ENCODE peak calls at places on chromosomes 12 and 14, in nine cellular contexts. U is PC-3; F is iPS DF 6.9; V is CD8-positive, alpha-beta T cell; N is skeletal muscle cell; Z is endothelial cell of umbilical vein; Q is fibroblast of the aortic adventitia; D is GM12865; E is thyroid gland. B is an unnamed sample.

GRCh38 chr14:75232597-75232996 is 46.0 kb upstream of the FOS start:
- DNase-seq in E (no peak), U (no peak), N (no peak), Z (no peak), D (peak; percentile 44), Q (no peak), V (peak; percentile 62), F (no peak), B (no peak)

GRCh38 chr14:57611555-57612075 is 118.0 kb upstream of the CCDC198 start:
- DNase-seq in V (no peak), N (no peak), F (no peak), U (no peak), E (no peak), Q (no peak), D (no peak), Z (no peak), B (no peak)

GRCh38 chr12:121404734-121405133 is 4.8 kb downstream of the RNF34 start:
- DNase-seq in Q (peak; percentile 12), N (no peak), V (no peak), Z (no peak), D (no peak), U (peak; percentile 35), F (no peak), E (peak; percentile 46), B (no peak)

GRCh38 chr14:83712730-83713129 is 1817.2 kb upstream of the FLRT2 start:
- DNase-seq in N (no peak), V (no peak), U (no peak), Z (peak; percentile 49), D (no peak), Q (no peak), E (no peak), F (no peak), B (no peak)

GRCh38 chr12:12719496-12719895 is 2.3 kb downstream of the CDKN1B start:
- DNase-seq in D (peak; percentile 66), V (no peak), Q (peak; percentile 35), F (no peak), Z (peak; percentile 68), N (no peak), E (no peak), U (peak; percentile 16), B (no peak)

GRCh38 chr12:107079172-107080011 is 14.0 kb downstream of the CRY1 start:
- DNase-seq in D (peak; percentile 37), N (no peak), V (no peak), F (no peak), U (peak; percentile 84), E (no peak), Z (peak; percentile 53), Q (peak; percentile 57), B (no peak)

GRCh38 chr14:51208982-51209381 is 31.1 kb upstream of the TMX1 start:
- DNase-seq in V (no peak), E (no peak), Z (no peak), D (peak; percentile 9), Q (no peak), N (no peak), U (no peak), F (no peak), B (no peak)

GRCh38 chr12:48907243-48907642 is 18.0 kb downstream of the FKBP11 start:
- DNase-seq in D (no peak), Q (no peak), Z (no peak), U (no peak), F (no peak), V (no peak), N (no peak), E (no peak), B (no peak)

GRCh38 chr12:106428379-106428778 is 70.8 kb downstream of the POLR3B start:
- DNase-seq in V (no peak), E (peak; percentile 51), N (peak; percentile 39), F (no peak), U (no peak), D (no peak), Q (peak; percentile 83), Z (peak; percentile 44), B (no peak)

GRCh38 chr14:104219731-104220224 is 81.4 kb downstream of the KIF26A start:
- DNase-seq in Z (no peak), D (no peak), N (no peak), F (no peak), Q (no peak), U (no peak), E (no peak), V (no peak), B (no peak)

GRCh38 chr12:42725839-42726238 is 136.3 kb upstream of the PRICKLE1 start:
- DNase-seq in F (no peak), U (peak; percentile 80), E (no peak), N (peak; percentile 81), Z (peak; percentile 64), Q (peak; percentile 86), V (no peak), D (no peak), B (peak; percentile 83)

GRCh38 chr12:104218935-104219334 is 3.4 kb downstream of the TXNRD1 start:
- DNase-seq in F (no peak), E (no peak), V (no peak), N (no peak), D (no peak), Q (peak; percentile 39), U (peak; percentile 46), Z (peak; percentile 58), B (no peak)

GRCh38 chr12:132600048-132601032 is 10.0 kb downstream of the LRCOL1 start:
- DNase-seq in E (peak; percentile 79), Q (peak; percentile 67), D (peak; percentile 63), F (no peak), Z (peak; percentile 67), V (peak; percentile 24), U (peak; percentile 76), N (peak; percentile 19), B (no peak)

GRCh38 chr14:102911991-102912761 is 10.3 kb upstream of the AMN start:
- DNase-seq in U (no peak), Q (no peak), V (no peak), E (no peak), Z (no peak), N (no peak), F (no peak), D (no peak), B (no peak)

GRCh38 chr14:79705126-79705894 is 506.0 kb downstream of the DIO2 start:
- DNase-seq in D (no peak), U (no peak), E (no peak), Q (no peak), N (no peak), V (no peak), F (no peak), Z (no peak), B (no peak)

GRCh38 chr14:106843951-106844483 is 1317.6 kb downstream of the TMEM121 start:
- DNase-seq in D (peak; percentile 63), Q (no peak), F (no peak), N (no peak), Z (no peak), E (no peak), V (peak; percentile 42), U (peak; percentile 57), B (no peak)

GRCh38 chr14:75978249-75978731 is 3.5 kb downstream of the TGFB3 start:
- DNase-seq in F (no peak), V (peak; percentile 13), Z (no peak), U (no peak), N (no peak), Q (no peak), D (peak; percentile 45), E (no peak), B (no peak)

GRCh38 chr12:26878661-26879119 is 45.7 kb upstream of the ITPR2 start:
- DNase-seq in V (no peak), D (peak; percentile 39), Z (peak; percentile 93), E (peak; percentile 97), Q (peak; percentile 76), F (no peak), N (peak; percentile 6), U (no peak), B (peak; percentile 43)

GRCh38 chr14:55514819-55515470 is 65.1 kb upstream of the KTN1 start:
- DNase-seq in V (no peak), N (peak; percentile 40), Q (peak; percentile 63), U (peak; percentile 56), F (no peak), D (no peak), E (no peak), Z (peak; percentile 93), B (no peak)

GRCh38 chr12:43338848-43339526 is 213.0 kb downstream of the ADAMTS20 start:
- DNase-seq in D (peak; percentile 50), Z (peak; percentile 86), Q (peak; percentile 78), U (peak; percentile 70), V (no peak), F (peak; percentile 35), E (no peak), N (no peak), B (peak; percentile 61)

DNA sequence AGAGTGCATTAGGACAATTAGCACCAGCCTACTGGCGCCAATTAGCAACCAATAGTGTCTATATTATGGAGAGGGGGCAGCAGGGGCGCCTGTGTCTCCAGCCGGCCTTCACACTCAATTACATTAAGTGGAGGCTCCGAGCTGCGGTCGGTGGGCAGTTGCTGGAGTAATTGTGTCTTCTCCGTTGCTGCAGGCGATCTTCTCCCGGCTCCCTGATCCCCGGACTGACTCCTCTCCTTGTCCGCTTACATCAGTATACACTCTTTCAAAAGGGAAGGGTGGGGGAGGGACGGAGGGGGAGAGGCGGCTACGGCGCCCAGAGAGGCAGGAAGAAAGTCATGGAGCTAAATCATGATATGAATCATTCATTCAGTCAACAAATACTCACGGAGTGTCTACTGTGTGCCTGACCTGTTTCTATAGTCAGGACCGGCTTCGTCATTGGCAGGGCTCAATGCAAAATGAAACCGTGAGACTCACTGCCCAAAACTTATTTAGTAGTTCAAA is 707.2 kb downstream of the MED13L start:
- DNase-seq in E (no peak), U (peak; percentile 95), F (no peak), Q (peak; percentile 13), V (no peak), N (peak; percentile 15), Z (no peak), D (no peak), B (no peak)
- H3K4me3 ChIP-seq in E (no peak overlapping the region), U (peak overlapping the region; percentile 53), F (no peak overlapping the region), Q (peak overlapping the region; percentile 10), V (no peak overlapping the region), N (peak overlapping the region; percentile 22), Z (no peak overlapping the region), D (no peak overlapping the region), B (no peak overlapping the region)

GRCh38 chr12:53601296-53601847 is 24.8 kb downstream of the ATF7 start:
- DNase-seq in U (no peak), D (no peak), N (no peak), Z (no peak), Q (no peak), V (no peak), E (no peak), F (no peak), B (no peak)
- H3K4me3 ChIP-seq in U (no peak overlapping the region), D (no peak overlapping the region), N (no peak overlapping the region), Z (no peak overlapping the region), Q (no peak overlapping the region), V (no peak overlapping the region), E (no peak overlapping the region), F (no peak overlapping the region), B (no peak overlapping the region)

GRCh38 chr12:113233967-113234366 is 12.7 kb downstream of the TPCN1 start:
- DNase-seq in D (no peak), U (no peak), F (no peak), V (no peak), Q (no peak), E (no peak), Z (no peak), N (no peak), B (no peak)
- H3K4me3 ChIP-seq in D (no peak overlapping the region), U (no peak overlapping the region), F (no peak overlapping the region), V (peak overlapping the region; percentile 34), Q (no peak overlapping the region), E (no peak overlapping the region), Z (no peak overlapping the region), N (no peak overlapping the region), B (no peak overlapping the region)

DNA sequence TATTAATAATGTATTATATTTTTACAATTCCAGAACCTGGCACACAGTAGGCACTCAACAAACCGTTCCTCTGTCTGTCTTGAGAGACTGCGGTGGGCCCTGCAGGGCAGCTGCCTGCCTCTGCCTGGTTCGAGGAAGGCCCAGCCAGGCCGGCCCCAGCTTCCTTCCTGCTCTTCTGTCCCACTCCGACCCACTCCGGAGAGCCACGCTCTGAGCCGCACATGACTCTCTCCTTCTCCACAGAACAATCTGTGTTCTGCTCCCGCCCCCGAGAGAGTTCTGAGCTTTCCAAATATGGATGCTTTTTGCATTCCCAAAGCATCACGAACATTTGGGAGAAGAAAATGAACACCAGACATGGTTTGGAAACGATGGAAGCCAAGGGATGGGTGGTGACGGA is 57.3 kb downstream of the TTC7B start:
- DNase-seq in N (peak; percentile 22), E (peak; percentile 18), F (no peak), D (peak; percentile 36), U (no peak), Q (peak; percentile 67), V (no peak), Z (peak; percentile 45), B (no peak)
- H3K4me3 ChIP-seq in N (peak overlapping the region; percentile 63), E (no peak overlapping the region), F (no peak overlapping the region), D (peak overlapping the region; percentile 82), U (peak overlapping the region; percentile 67), Q (peak overlapping the region; percentile 77), V (peak overlapping the region; percentile 74), Z (no peak overlapping the region), B (peak overlapping the region; percentile 57)

B was measured in epithelial cell of proximal tubule.